ENCODE peak calls at places on chromosomes 6 and 20, in nine cellular contexts. O, H, F, U, M, D, K, L and N are unnamed samples.

GRCh38 chr20:51496964-51497363 is 45.6 kb downstream of the NFATC2 start:
- DNase-seq in D (no peak), H (no peak), K (no peak), O (no peak), M (no peak), F (no peak), L (no peak), U (peak), N (no peak)

GRCh38 chr20:53623454-53624206 is 30.0 kb upstream of the ZNF217 start:
- DNase-seq in K (peak), L (peak), O (peak), M (no peak), F (peak), H (peak), D (no peak), U (peak), N (no peak)

GRCh38 chr6:13427346-13427745 is 60.1 kb downstream of the GFOD1 start:
- DNase-seq in U (peak), H (no peak), M (no peak), K (no peak), O (no peak), F (no peak), D (no peak), L (no peak), N (no peak)

GRCh38 chr6:39980839-39981580 is 46.7 kb upstream of the MOCS1 start:
- DNase-seq in L (peak), D (peak), H (peak), M (no peak), K (no peak), U (no peak), F (peak), O (peak), N (peak)

GRCh38 chr20:37406010-37406998 is 60.4 kb downstream of the SRC start:
- DNase-seq in L (peak), M (peak), U (peak), D (peak), K (peak), O (peak), H (peak), F (no peak), N (no peak)

GRCh38 chr20:62479218-62479617 is 3.4 kb upstream of the GATA5 start:
- DNase-seq in U (no peak), D (no peak), H (no peak), M (no peak), L (no peak), K (no peak), F (no peak), O (no peak), N (no peak)

GRCh38 chr6:22152871-22153270 is 144.0 kb downstream of the PRL start:
- DNase-seq in M (no peak), L (no peak), O (no peak), K (no peak), F (no peak), H (no peak), D (no peak), U (no peak), N (no peak)

GRCh38 chr6:223763-224162 is 68.5 kb upstream of the DUSP22 start:
- DNase-seq in K (no peak), F (no peak), H (peak), D (no peak), M (no peak), O (no peak), U (peak), L (peak), N (no peak)

GRCh38 chr6:161434921-161435411 is 161.1 kb upstream of the AGPAT4 start:
- DNase-seq in O (no peak), M (no peak), H (peak), D (no peak), L (no peak), K (no peak), U (no peak), F (peak), N (peak)

GRCh38 chr6:87059943-87060342 is 35.0 kb downstream of the CGA start:
- DNase-seq in U (no peak), L (no peak), M (no peak), H (no peak), D (no peak), K (no peak), O (no peak), F (no peak), N (no peak)

GRCh38 chr6:53133961-53134360 is 14.7 kb downstream of the GCM1 start:
- DNase-seq in D (no peak), O (no peak), M (no peak), F (no peak), K (no peak), U (no peak), L (no peak), H (no peak), N (no peak)

GRCh38 chr6:136647363-136647763 is 97.1 kb upstream of the MAP7 start:
- DNase-seq in F (peak), M (no peak), H (peak), U (no peak), K (peak), D (no peak), O (no peak), L (peak), N (no peak)

GRCh38 chr6:6646859-6647258 is 58.3 kb downstream of the LY86 start:
- DNase-seq in F (no peak), L (no peak), H (no peak), O (peak), D (no peak), U (no peak), M (no peak), K (no peak), N (no peak)

GRCh38 chr6:134211297-134211696 is 106.6 kb downstream of the SGK1 start:
- DNase-seq in H (no peak), M (no peak), F (no peak), D (no peak), O (no peak), U (no peak), K (no peak), L (no peak), N (no peak)

GRCh38 chr6:89239338-89239737 is 22.2 kb upstream of the GABRR1 start:
- DNase-seq in K (no peak), L (no peak), O (peak), F (no peak), U (no peak), M (no peak), D (no peak), H (peak), N (no peak)

GRCh38 chr6:13014551-13015378 is 298.2 kb downstream of the PHACTR1 start:
- DNase-seq in D (no peak), F (peak), K (no peak), O (no peak), L (no peak), H (no peak), U (no peak), M (no peak), N (no peak)

GRCh38 chr6:31870385-31870921 is 7.8 kb upstream of the NEU1 start:
- DNase-seq in K (no peak), D (no peak), L (peak), O (peak), H (no peak), F (no peak), M (no peak), U (no peak), N (no peak)

GRCh38 chr6:142374965-142375733 is 73.3 kb downstream of the ADGRG6 start:
- DNase-seq in H (peak), L (peak), F (no peak), U (no peak), D (no peak), M (no peak), O (no peak), K (no peak), N (peak)

GRCh38 chr6:150876598-150876997 is 11.1 kb downstream of the MTHFD1L start:
- DNase-seq in U (no peak), M (no peak), F (peak), D (no peak), O (no peak), H (no peak), K (no peak), L (no peak), N (no peak)

GRCh38 chr6:40477246-40478126 is 109.7 kb downstream of the LRFN2 start:
- DNase-seq in U (no peak), O (no peak), L (no peak), H (peak), F (no peak), M (no peak), K (peak), D (no peak), N (no peak)

GRCh38 chr6:34608321-34609091 is 52.4 kb upstream of the SPDEF start:
- DNase-seq in O (no peak), D (no peak), K (no peak), M (no peak), U (no peak), H (no peak), L (no peak), F (no peak), N (no peak)

GRCh38 chr20:63547484-63548480 is at the start of gene SRMS:
- DNase-seq in K (no peak), F (no peak), L (no peak), H (no peak), U (no peak), D (no peak), O (peak), M (no peak), N (no peak)

GRCh38 chr20:63833776-63834544 is 2.9 kb upstream of the ZBTB46 start:
- DNase-seq in D (no peak), K (no peak), L (no peak), M (no peak), F (no peak), O (no peak), U (no peak), H (no peak), N (no peak)

GRCh38 chr6:49958180-49958579 is 5.8 kb downstream of the DEFB114 start:
- DNase-seq in F (no peak), K (no peak), L (no peak), H (no peak), M (no peak), D (no peak), O (no peak), U (no peak), N (no peak)

GRCh38 chr6:34578445-34579262 is 22.5 kb upstream of the SPDEF start:
- DNase-seq in L (no peak), D (no peak), H (no peak), K (no peak), M (no peak), O (no peak), F (no peak), U (no peak), N (no peak)

GRCh38 chr6:105319331-105319730 is 83.6 kb downstream of the PREP start:
- DNase-seq in M (no peak), H (peak), D (no peak), F (no peak), O (no peak), U (no peak), K (no peak), L (peak), N (no peak)

GRCh38 chr20:63831696-63832686 is 927 bp upstream of the ZBTB46 start:
- DNase-seq in D (no peak), U (peak), F (peak), K (peak), H (no peak), M (no peak), L (peak), O (peak), N (no peak)

GRCh38 chr6:135883045-135883444 is 31.5 kb downstream of the PDE7B start:
- DNase-seq in D (no peak), K (no peak), M (no peak), O (no peak), H (peak), L (no peak), F (no peak), U (no peak), N (no peak)

GRCh38 chr6:79878142-79878748 is 69.1 kb downstream of the ELOVL4 start:
- DNase-seq in F (peak), M (no peak), U (no peak), O (no peak), K (no peak), L (peak), H (no peak), D (no peak), N (no peak)